ENCODE peak calls at places on chromosomes 4 and X, in nine cellular contexts. X, A, N, R, J, Q, G, O and K are unnamed samples.

GRCh38 chr4:75948822-75949444 is 8.1 kb upstream of the NAAA start:
- DNase-seq in X (no peak), Q (no peak), J (no peak), O (peak; percentile 36), R (no peak), N (no peak), A (no peak), G (no peak), K (no peak)

GRCh38 chrX:39813631-39814246 is 284.0 kb downstream of the BCOR start:
- DNase-seq in R (peak; percentile 67), A (no peak), G (no peak), J (no peak), N (peak; percentile 88), Q (peak; percentile 50), O (no peak), X (peak; percentile 94), K (no peak)

GRCh38 chr4:186844059-186844681 is 120.5 kb upstream of the FAT1 start:
- DNase-seq in Q (no peak), G (peak; percentile 70), O (no peak), J (no peak), X (no peak), N (no peak), A (no peak), R (peak; percentile 44), K (no peak)

GRCh38 chr4:24181005-24181404 is 291.2 kb upstream of the PPARGC1A start:
- DNase-seq in Q (no peak), X (no peak), O (no peak), J (no peak), N (no peak), A (no peak), G (no peak), R (no peak), K (no peak)

GRCh38 chr4:83535945-83536648 is at the start of gene GPAT3:
- DNase-seq in A (peak; percentile 74), J (peak; percentile 82), O (no peak), N (peak; percentile 89), X (peak; percentile 94), Q (peak; percentile 86), R (peak; percentile 91), G (peak; percentile 60), K (peak; percentile 88)

GRCh38 chr4:89024051-89024675 is 32.8 kb downstream of the FAM13A start:
- DNase-seq in Q (peak; percentile 70), A (peak; percentile 71), O (peak; percentile 84), N (no peak), J (peak; percentile 64), R (no peak), G (peak; percentile 70), X (no peak), K (no peak)

GRCh38 chr4:139243448-139244365 is 36.3 kb downstream of the MGARP start:
- DNase-seq in N (no peak), R (no peak), G (peak; percentile 96), A (no peak), J (no peak), X (no peak), Q (peak; percentile 32), O (no peak), K (no peak)

GRCh38 chr4:182197611-182198010 is 45.6 kb upstream of the TENM3 start:
- DNase-seq in N (no peak), Q (no peak), X (no peak), O (no peak), J (no peak), G (no peak), A (no peak), R (no peak), K (no peak)

GRCh38 chrX:12979630-12980015 is 4.7 kb downstream of the TMSB4X start:
- DNase-seq in N (no peak), O (peak; percentile 13), X (no peak), Q (no peak), R (no peak), G (no peak), J (no peak), A (no peak), K (no peak)

GRCh38 chr4:177596035-177596434 is 153.8 kb upstream of the AGA start:
- DNase-seq in O (no peak), Q (peak; percentile 48), G (peak; percentile 84), X (peak; percentile 87), J (peak; percentile 5), N (no peak), A (peak; percentile 50), R (peak; percentile 25), K (no peak)

GRCh38 chr4:108979754-108980153 is 216.9 kb upstream of the ETNPPL start:
- DNase-seq in J (no peak), A (no peak), G (no peak), R (no peak), Q (no peak), N (no peak), X (no peak), O (no peak), K (no peak)

GRCh38 chr4:89803036-89803435 is 33.9 kb downstream of the SNCA start:
- DNase-seq in O (no peak), Q (no peak), R (no peak), X (no peak), J (no peak), N (no peak), A (no peak), G (no peak), K (no peak)

GRCh38 chrX:24169211-24169610 is 19.7 kb downstream of the ZFX start:
- DNase-seq in A (no peak), J (peak; percentile 23), Q (no peak), N (no peak), R (no peak), X (no peak), G (no peak), O (peak; percentile 55), K (no peak)

GRCh38 chr4:123892997-123893745 is 496.6 kb downstream of the SPRY1 start:
- DNase-seq in R (no peak), J (no peak), Q (no peak), G (no peak), A (no peak), O (no peak), X (no peak), N (no peak), K (no peak)

GRCh38 chr4:153541426-153542096 is 75.4 kb downstream of the TMEM131L start:
- DNase-seq in A (no peak), J (no peak), N (no peak), O (no peak), X (no peak), R (no peak), Q (no peak), G (peak; percentile 87), K (no peak)

GRCh38 chr4:68176500-68176899 is 46.8 kb upstream of the TMPRSS11F start:
- DNase-seq in N (no peak), Q (no peak), X (no peak), A (no peak), R (no peak), J (no peak), G (no peak), O (peak; percentile 12), K (no peak)

GRCh38 chrX:134792077-134792476 is 133.8 kb upstream of the PLAC1 start:
- DNase-seq in X (no peak), Q (no peak), N (no peak), O (no peak), A (no peak), R (no peak), J (no peak), G (peak; percentile 6), K (no peak)

GRCh38 chr4:139734201-139734874 is 68.7 kb downstream of the MGST2 start:
- DNase-seq in O (no peak), N (no peak), R (no peak), G (peak; percentile 31), A (no peak), J (peak; percentile 64), Q (no peak), X (no peak), K (no peak)

GRCh38 chr4:38623260-38623659 is 40.7 kb upstream of the KLF3 start:
- DNase-seq in G (no peak), J (no peak), X (no peak), Q (no peak), R (no peak), O (no peak), N (no peak), A (no peak), K (no peak)

GRCh38 chr4:80243274-80244018 is 23.0 kb upstream of the FGF5 start:
- DNase-seq in A (no peak), N (no peak), J (no peak), X (no peak), O (no peak), G (no peak), R (no peak), Q (no peak), K (no peak)

GRCh38 chr4:98522603-98523395 is 135.6 kb downstream of the TSPAN5 start:
- DNase-seq in X (no peak), J (no peak), Q (peak; percentile 38), R (no peak), N (no peak), O (no peak), A (no peak), G (peak; percentile 92), K (no peak)

GRCh38 chr4:41285202-41285876 is 28.6 kb downstream of the UCHL1 start:
- DNase-seq in R (no peak), N (no peak), Q (no peak), O (no peak), X (no peak), J (no peak), A (no peak), G (no peak), K (no peak)

GRCh38 chrX:3788494-3789233 is 75.2 kb upstream of the PRKX start:
- DNase-seq in Q (no peak), N (no peak), X (no peak), J (no peak), O (no peak), G (no peak), R (no peak), A (peak; percentile 10), K (no peak)